ENCODE peak calls at places on chromosomes 2 and 18, in five cellular contexts. One of them, this sample, is unnamed.

GRCh38 chr2:23791030-23791429 is 135.9 kb downstream of the ATAD2B start:
- DNase-seq in heart left ventricle: no peak
- DNase-seq in fibroblast of mammary gland: peak; percentile 78
- DNase-seq in AG04449: peak; percentile 79
- DNase-seq in kidney epithelial cell: no peak
- DNase-seq in this sample: no peak

GRCh38 chr2:63827749-63828148 is 13.9 kb upstream of the UGP2 start:
- DNase-seq in heart left ventricle: no peak
- DNase-seq in fibroblast of mammary gland: peak; percentile 75
- DNase-seq in AG04449: no peak
- DNase-seq in kidney epithelial cell: peak; percentile 72
- DNase-seq in this sample: no peak

GRCh38 chr2:168348076-168348475 is 100.7 kb upstream of the STK39 start:
- DNase-seq in heart left ventricle: peak; percentile 45
- DNase-seq in fibroblast of mammary gland: peak; percentile 40
- DNase-seq in AG04449: no peak
- DNase-seq in kidney epithelial cell: no peak
- DNase-seq in this sample: no peak

GRCh38 chr18:10270160-10270571 is 184.3 kb upstream of the APCDD1 start:
- DNase-seq in heart left ventricle: peak; percentile 59
- DNase-seq in fibroblast of mammary gland: peak; percentile 40
- DNase-seq in AG04449: no peak
- DNase-seq in kidney epithelial cell: no peak
- DNase-seq in this sample: no peak

GRCh38 chr2:212145111-212145510 is 393.5 kb downstream of the ERBB4 start:
- DNase-seq in heart left ventricle: no peak
- DNase-seq in fibroblast of mammary gland: peak; percentile 55
- DNase-seq in AG04449: no peak
- DNase-seq in kidney epithelial cell: no peak
- DNase-seq in this sample: no peak

GRCh38 chr18:62486290-62486964 is 36.4 kb upstream of the ZCCHC2 start:
- DNase-seq in heart left ventricle: no peak
- DNase-seq in fibroblast of mammary gland: peak; percentile 62
- DNase-seq in AG04449: no peak
- DNase-seq in kidney epithelial cell: peak; percentile 71
- DNase-seq in this sample: no peak

GRCh38 chr18:46680784-46681695 is 24.0 kb upstream of the LOXHD1 start:
- DNase-seq in heart left ventricle: no peak
- DNase-seq in fibroblast of mammary gland: no peak
- DNase-seq in AG04449: no peak
- DNase-seq in kidney epithelial cell: no peak
- DNase-seq in this sample: no peak

GRCh38 chr2:140975237-140975636 is 1155.6 kb downstream of the LRP1B start:
- DNase-seq in heart left ventricle: no peak
- DNase-seq in fibroblast of mammary gland: peak; percentile 63
- DNase-seq in AG04449: no peak
- DNase-seq in kidney epithelial cell: no peak
- DNase-seq in this sample: no peak

GRCh38 chr2:72115361-72116080 is 32.1 kb downstream of the CYP26B1 start:
- DNase-seq in heart left ventricle: no peak
- DNase-seq in fibroblast of mammary gland: peak; percentile 57
- DNase-seq in AG04449: peak; percentile 40
- DNase-seq in kidney epithelial cell: peak; percentile 74
- DNase-seq in this sample: peak; percentile 87

GRCh38 chr2:11169333-11169732 is 14.1 kb downstream of the SLC66A3 start:
- DNase-seq in heart left ventricle: no peak
- DNase-seq in fibroblast of mammary gland: no peak
- DNase-seq in AG04449: no peak
- DNase-seq in kidney epithelial cell: no peak
- DNase-seq in this sample: no peak

GRCh38 chr18:7329036-7329435 is 98.1 kb downstream of the LRRC30 start:
- DNase-seq in heart left ventricle: no peak
- DNase-seq in fibroblast of mammary gland: no peak
- DNase-seq in AG04449: no peak
- DNase-seq in kidney epithelial cell: no peak
- DNase-seq in this sample: no peak

GRCh38 chr2:224195954-224196571 is 157.0 kb upstream of the SERPINE2 start:
- DNase-seq in heart left ventricle: peak; percentile 52
- DNase-seq in fibroblast of mammary gland: no peak
- DNase-seq in AG04449: no peak
- DNase-seq in kidney epithelial cell: no peak
- DNase-seq in this sample: no peak

GRCh38 chr2:27885246-27885645 is 4.9 kb downstream of the RBKS start:
- DNase-seq in heart left ventricle: no peak
- DNase-seq in fibroblast of mammary gland: peak; percentile 66
- DNase-seq in AG04449: no peak
- DNase-seq in kidney epithelial cell: no peak
- DNase-seq in this sample: no peak
- H3K4me3 ChIP-seq in heart left ventricle: no peak overlapping the region
- H3K4me3 ChIP-seq in fibroblast of mammary gland: no peak overlapping the region
- H3K4me3 ChIP-seq in AG04449: no peak overlapping the region
- H3K4me3 ChIP-seq in kidney epithelial cell: no peak overlapping the region
- H3K4me3 ChIP-seq in this sample: no peak overlapping the region

GRCh38 chr2:207119048-207119447 is 46.7 kb downstream of the KLF7 start:
- DNase-seq in heart left ventricle: no peak
- DNase-seq in fibroblast of mammary gland: no peak
- DNase-seq in AG04449: no peak
- DNase-seq in kidney epithelial cell: no peak
- DNase-seq in this sample: no peak

GRCh38 chr2:207113403-207113802 is 52.3 kb downstream of the KLF7 start:
- DNase-seq in heart left ventricle: no peak
- DNase-seq in fibroblast of mammary gland: no peak
- DNase-seq in AG04449: no peak
- DNase-seq in kidney epithelial cell: no peak
- DNase-seq in this sample: no peak

GRCh38 chr2:207112397-207112796 is 53.4 kb downstream of the KLF7 start:
- DNase-seq in heart left ventricle: no peak
- DNase-seq in fibroblast of mammary gland: no peak
- DNase-seq in AG04449: no peak
- DNase-seq in kidney epithelial cell: no peak
- DNase-seq in this sample: no peak

GRCh38 chr2:207117668-207118067 is 48.1 kb downstream of the KLF7 start:
- DNase-seq in heart left ventricle: no peak
- DNase-seq in fibroblast of mammary gland: no peak
- DNase-seq in AG04449: no peak
- DNase-seq in kidney epithelial cell: no peak
- DNase-seq in this sample: no peak

DNA sequence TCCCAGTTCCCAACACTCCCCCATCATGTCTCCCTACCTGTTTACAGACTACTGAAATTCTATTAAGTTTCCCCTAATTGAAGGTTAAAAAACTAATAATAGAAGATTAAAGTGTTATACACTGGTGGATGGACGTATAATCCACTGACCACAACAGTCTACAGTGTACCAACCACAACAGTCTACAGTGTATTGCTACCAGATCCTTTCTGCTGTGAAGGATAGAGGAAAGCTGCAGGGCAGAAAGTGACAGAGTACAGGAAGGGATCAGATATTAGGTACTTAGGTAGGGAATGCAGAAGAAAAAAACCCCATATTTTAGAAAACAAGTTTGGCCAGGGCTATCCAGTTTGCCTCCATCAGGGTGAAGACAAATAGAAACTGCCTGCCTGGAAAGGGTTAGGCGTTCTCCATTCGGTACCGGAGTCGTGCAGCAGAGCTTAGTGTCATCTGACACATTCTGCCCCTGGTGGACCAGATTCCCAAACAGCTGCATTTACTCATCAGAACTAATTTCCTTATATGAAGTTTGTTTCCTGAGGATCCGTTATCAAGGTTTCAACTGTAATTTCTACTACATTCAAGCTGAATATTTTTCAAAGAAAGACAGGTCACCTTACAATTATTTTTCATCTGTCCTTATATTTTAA is 49.9 kb downstream of the KLF7 start:
- DNase-seq in heart left ventricle: peak; percentile 39
- DNase-seq in fibroblast of mammary gland: peak; percentile 65
- DNase-seq in AG04449: no peak
- DNase-seq in kidney epithelial cell: no peak
- DNase-seq in this sample: no peak
- TF ChIP-seq CTCF in heart left ventricle: peak; percentile 42
- TF ChIP-seq CTCF in fibroblast of mammary gland: peak; percentile 33
- TF ChIP-seq CTCF in AG04449: no peak
- TF ChIP-seq CTCF in kidney epithelial cell: peak; percentile 17
- TF ChIP-seq CTCF in this sample: no peak

GRCh38 chr18:2953935-2954641 is 58.9 kb downstream of the LPIN2 start:
- DNase-seq in heart left ventricle: no peak
- DNase-seq in fibroblast of mammary gland: no peak
- DNase-seq in AG04449: no peak
- DNase-seq in kidney epithelial cell: no peak
- DNase-seq in this sample: no peak

GRCh38 chr18:2948038-2948437 is 64.9 kb downstream of the LPIN2 start:
- DNase-seq in heart left ventricle: peak; percentile 61
- DNase-seq in fibroblast of mammary gland: peak; percentile 65
- DNase-seq in AG04449: peak; percentile 16
- DNase-seq in kidney epithelial cell: peak; percentile 4
- DNase-seq in this sample: peak; percentile 57

GRCh38 chr18:2954869-2955645 is 57.9 kb downstream of the LPIN2 start:
- DNase-seq in heart left ventricle: no peak
- DNase-seq in fibroblast of mammary gland: no peak
- DNase-seq in AG04449: no peak
- DNase-seq in kidney epithelial cell: no peak
- DNase-seq in this sample: no peak

GRCh38 chr18:2955966-2956521 is 56.9 kb downstream of the LPIN2 start:
- DNase-seq in heart left ventricle: no peak
- DNase-seq in fibroblast of mammary gland: peak; percentile 68
- DNase-seq in AG04449: no peak
- DNase-seq in kidney epithelial cell: no peak
- DNase-seq in this sample: no peak

GRCh38 chr18:2952605-2953004 is 60.3 kb downstream of the LPIN2 start:
- DNase-seq in heart left ventricle: no peak
- DNase-seq in fibroblast of mammary gland: no peak
- DNase-seq in AG04449: no peak
- DNase-seq in kidney epithelial cell: no peak
- DNase-seq in this sample: no peak
- H3K4me3 ChIP-seq in heart left ventricle: no peak overlapping the region
- H3K4me3 ChIP-seq in fibroblast of mammary gland: no peak overlapping the region
- H3K4me3 ChIP-seq in AG04449: no peak overlapping the region
- H3K4me3 ChIP-seq in kidney epithelial cell: no peak overlapping the region
- H3K4me3 ChIP-seq in this sample: no peak overlapping the region

GRCh38 chr18:79317718-79318117 is 78.0 kb upstream of the NFATC1 start:
- DNase-seq in heart left ventricle: no peak
- DNase-seq in fibroblast of mammary gland: no peak
- DNase-seq in AG04449: no peak
- DNase-seq in kidney epithelial cell: no peak
- DNase-seq in this sample: no peak
- TF ChIP-seq CTCF in heart left ventricle: no peak
- TF ChIP-seq CTCF in fibroblast of mammary gland: peak; percentile 2
- TF ChIP-seq CTCF in AG04449: no peak
- TF ChIP-seq CTCF in kidney epithelial cell: no peak
- TF ChIP-seq CTCF in this sample: no peak

GRCh38 chr2:196635156-196635555 is 4.4 kb upstream of the CCDC150 start:
- DNase-seq in heart left ventricle: no peak
- DNase-seq in fibroblast of mammary gland: peak; percentile 22
- DNase-seq in AG04449: no peak
- DNase-seq in kidney epithelial cell: no peak
- DNase-seq in this sample: no peak

GRCh38 chr2:196640031-196640548 is 575 bp downstream of the CCDC150 start:
- DNase-seq in heart left ventricle: no peak
- DNase-seq in fibroblast of mammary gland: no peak
- DNase-seq in AG04449: no peak
- DNase-seq in kidney epithelial cell: no peak
- DNase-seq in this sample: no peak

GRCh38 chr2:196639180-196640030 is at the start of gene CCDC150:
- DNase-seq in heart left ventricle: peak; percentile 95
- DNase-seq in fibroblast of mammary gland: peak; percentile 90
- DNase-seq in AG04449: peak; percentile 53
- DNase-seq in kidney epithelial cell: peak; percentile 74
- DNase-seq in this sample: peak; percentile 88

DNA sequence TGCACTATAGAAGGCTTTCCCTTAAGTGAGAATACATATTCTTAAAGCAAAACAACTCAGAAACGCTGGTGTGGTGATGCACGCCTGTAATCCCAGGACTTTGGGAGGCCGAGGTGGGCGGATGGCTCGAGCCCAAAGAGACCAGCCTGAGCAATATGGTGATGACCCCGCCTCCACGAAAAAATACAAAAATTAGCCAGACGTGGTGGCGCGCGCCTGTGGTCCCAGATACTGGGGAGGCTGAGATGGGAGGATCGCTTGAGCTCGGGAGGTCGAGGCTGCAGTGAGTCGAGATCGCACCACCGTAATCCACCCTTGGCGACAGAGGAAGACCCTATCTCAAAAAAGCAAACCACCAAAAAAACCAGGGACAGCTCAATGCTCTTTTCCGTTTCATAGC is 750 bp upstream of the CCDC150 start:
- DNase-seq in heart left ventricle: no peak
- DNase-seq in fibroblast of mammary gland: no peak
- DNase-seq in AG04449: no peak
- DNase-seq in kidney epithelial cell: no peak
- DNase-seq in this sample: no peak
- H3K4me3 ChIP-seq in heart left ventricle: no peak overlapping the region
- H3K4me3 ChIP-seq in fibroblast of mammary gland: peak overlapping the region; percentile 61
- H3K4me3 ChIP-seq in AG04449: no peak overlapping the region
- H3K4me3 ChIP-seq in kidney epithelial cell: no peak overlapping the region
- H3K4me3 ChIP-seq in this sample: no peak overlapping the region